ENCODE peak calls at places on chromosome 22, in seven cellular contexts. K, P, W, Q, C, U and D are unnamed samples.

GRCh38 chr22:27032121-27032761 is 374.9 kb downstream of the MIAT start:
- DNase-seq in K (peak; percentile 79), P (no peak), W (no peak), Q (no peak), C (no peak), U (no peak), D (no peak)

GRCh38 chr22:18000441-18001039 is 23.8 kb downstream of the MICAL3 start:
- DNase-seq in K (no peak), P (no peak), W (peak; percentile 9), Q (no peak), C (peak; percentile 68), U (peak; percentile 37), D (no peak)

GRCh38 chr22:46963672-46964545 is 201.5 kb downstream of the TBC1D22A start:
- DNase-seq in K (no peak), P (no peak), W (no peak), Q (no peak), C (no peak), U (no peak), D (no peak)

GRCh38 chr22:25077964-25078363 is 121.7 kb upstream of the CRYBB3 start:
- DNase-seq in K (no peak), P (no peak), W (no peak), Q (no peak), C (no peak), U (no peak), D (no peak)

GRCh38 chr22:45615364-45615763 is 56.3 kb upstream of the ATXN10 start:
- DNase-seq in K (no peak), P (peak; percentile 7), W (no peak), Q (no peak), C (no peak), U (no peak), D (no peak)

GRCh38 chr22:26713823-26714449 is 56.5 kb downstream of the MIAT start:
- DNase-seq in K (no peak), P (no peak), W (no peak), Q (peak; percentile 21), C (no peak), U (peak; percentile 21), D (no peak)

GRCh38 chr22:38756631-38757463 is 1.0 kb upstream of the SUN2 start:
- DNase-seq in K (no peak), P (peak; percentile 79), W (no peak), Q (no peak), C (no peak), U (no peak), D (no peak)

GRCh38 chr22:38505595-38506117 is 455 bp downstream of the DDX17 start:
- DNase-seq in K (peak; percentile 83), P (peak; percentile 91), W (peak; percentile 40), Q (peak; percentile 77), C (peak; percentile 82), U (peak; percentile 85), D (peak; percentile 85)

GRCh38 chr22:27377901-27378300 is 423.7 kb downstream of the MN1 start:
- DNase-seq in K (no peak), P (no peak), W (no peak), Q (peak; percentile 25), C (no peak), U (no peak), D (no peak)

GRCh38 chr22:32854351-32854804 is 52.9 kb downstream of the TIMP3 start:
- DNase-seq in K (no peak), P (no peak), W (no peak), Q (no peak), C (no peak), U (no peak), D (no peak)

GRCh38 chr22:22810018-22810427 is 77.6 kb upstream of the IGLL5 start:
- DNase-seq in K (no peak), P (peak; percentile 76), W (no peak), Q (no peak), C (no peak), U (peak; percentile 77), D (peak; percentile 38)

GRCh38 chr22:23547818-23548500 is 32.1 kb downstream of the IGLL1 start:
- DNase-seq in K (no peak), P (peak; percentile 15), W (no peak), Q (no peak), C (peak; percentile 9), U (no peak), D (no peak)

DNA sequence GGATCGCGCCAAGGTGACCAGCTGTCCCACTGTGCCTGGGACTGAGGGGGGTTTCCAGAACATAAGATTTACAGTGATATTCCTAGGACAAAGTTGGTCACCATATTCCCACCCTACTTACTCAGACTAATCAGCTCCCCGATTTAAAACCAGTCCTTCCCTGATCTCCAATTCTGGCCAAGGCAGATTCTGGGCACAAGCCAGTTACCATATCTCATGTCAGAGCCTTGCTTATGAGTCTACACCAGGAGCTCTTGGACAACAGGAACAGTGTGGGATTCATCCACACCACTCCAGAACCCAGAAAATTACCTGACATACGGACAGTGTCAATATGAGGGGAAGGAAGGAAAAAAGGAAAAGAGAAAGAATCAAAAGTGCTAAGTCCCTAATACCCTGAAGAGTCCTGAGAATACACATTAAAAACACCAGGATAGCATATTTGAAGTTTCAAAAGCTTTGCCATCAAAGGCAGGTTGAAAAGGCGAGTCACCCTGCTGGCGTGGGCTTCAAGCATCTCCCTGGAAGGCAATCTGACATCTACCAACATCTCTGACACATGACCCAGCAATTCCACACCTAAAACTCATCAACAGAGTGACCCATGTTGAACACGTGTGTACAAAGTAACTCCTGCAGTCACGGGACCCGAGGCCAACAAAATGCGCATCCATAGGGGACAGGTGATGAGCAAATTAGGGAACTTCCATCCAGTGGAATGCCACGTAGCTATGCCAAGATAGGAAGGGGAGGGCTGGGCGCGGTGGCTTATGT is 8.0 kb upstream of the IL2RB start:
- DNase-seq in K (no peak), P (no peak), W (no peak), Q (no peak), C (no peak), U (no peak), D (no peak)
- H3K4me1 ChIP-seq in K (no peaks in the 10 kb centered on the region), P (no peaks in the 10 kb centered on the region), W (no peaks in the 10 kb centered on the region), Q (no peaks in the 10 kb centered on the region), C (no peaks in the 10 kb centered on the region), U (no peaks in the 10 kb centered on the region), D (no peaks in the 10 kb centered on the region)

GRCh38 chr22:37485006-37485713 is 1.0 kb downstream of the MFNG start:
- DNase-seq in K (no peak), P (peak; percentile 76), W (no peak), Q (no peak), C (no peak), U (no peak), D (no peak)
- H3K4me3 ChIP-seq in K (peak overlapping the region; percentile 8), P (peak overlapping the region; percentile 63), W (no peak overlapping the region), Q (peak overlapping the region; percentile 8), C (peak overlapping the region; percentile 44), U (no peak overlapping the region), D (peak overlapping the region; percentile 67)

DNA sequence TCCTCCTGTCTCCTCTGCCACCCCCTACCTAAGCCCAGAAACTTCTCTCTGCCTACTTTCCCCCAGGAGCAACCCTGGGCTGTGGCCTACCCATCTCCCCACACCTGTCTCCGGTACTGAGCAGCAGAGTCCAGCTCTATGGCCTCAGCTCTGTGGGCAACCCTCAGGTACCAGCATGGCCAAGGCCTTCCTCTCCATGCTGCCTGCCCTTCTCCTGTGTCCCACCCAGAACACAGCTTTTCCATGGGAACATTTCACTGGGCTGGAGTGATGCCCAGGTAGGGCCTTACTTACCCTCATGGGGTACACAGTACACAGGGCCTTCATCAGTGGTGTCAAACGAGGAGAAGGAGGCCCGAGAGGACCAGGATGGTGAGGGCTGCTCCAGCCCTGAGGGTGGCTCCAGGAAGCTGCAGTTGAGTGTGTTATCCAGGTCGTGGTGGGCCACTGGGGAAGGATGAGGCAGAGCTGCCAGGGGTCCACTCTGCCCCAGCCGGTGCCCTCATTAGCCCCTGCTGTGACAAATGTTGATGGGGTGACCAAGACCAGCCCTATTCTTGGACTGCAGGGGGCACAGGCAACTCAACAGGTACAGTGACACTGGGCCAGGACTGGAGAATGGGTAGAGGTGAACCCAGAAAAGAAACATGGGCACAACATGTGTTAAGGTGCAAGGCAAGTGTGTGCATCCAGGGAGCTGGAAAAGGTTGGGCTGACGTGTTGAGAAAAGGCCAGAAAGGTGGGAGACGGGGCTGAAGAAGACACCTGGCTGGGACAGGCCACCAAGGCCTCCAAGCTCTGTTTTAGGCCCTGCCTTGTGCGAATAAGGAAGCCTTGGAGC is 10.3 kb downstream of the SCARF2 start:
- DNase-seq in K (no peak), P (no peak), W (no peak), Q (no peak), C (no peak), U (no peak), D (no peak)
- H3K36me3 ChIP-seq in K (peaks cover 59% of the 10 kb centered on the region), P (peaks cover 4% of the 10 kb centered on the region), W (no peaks in the 10 kb centered on the region), Q (no peaks in the 10 kb centered on the region), C (peaks cover 8% of the 10 kb centered on the region), U (no peaks in the 10 kb centered on the region), D (peaks cover 14% of the 10 kb centered on the region)

DNA sequence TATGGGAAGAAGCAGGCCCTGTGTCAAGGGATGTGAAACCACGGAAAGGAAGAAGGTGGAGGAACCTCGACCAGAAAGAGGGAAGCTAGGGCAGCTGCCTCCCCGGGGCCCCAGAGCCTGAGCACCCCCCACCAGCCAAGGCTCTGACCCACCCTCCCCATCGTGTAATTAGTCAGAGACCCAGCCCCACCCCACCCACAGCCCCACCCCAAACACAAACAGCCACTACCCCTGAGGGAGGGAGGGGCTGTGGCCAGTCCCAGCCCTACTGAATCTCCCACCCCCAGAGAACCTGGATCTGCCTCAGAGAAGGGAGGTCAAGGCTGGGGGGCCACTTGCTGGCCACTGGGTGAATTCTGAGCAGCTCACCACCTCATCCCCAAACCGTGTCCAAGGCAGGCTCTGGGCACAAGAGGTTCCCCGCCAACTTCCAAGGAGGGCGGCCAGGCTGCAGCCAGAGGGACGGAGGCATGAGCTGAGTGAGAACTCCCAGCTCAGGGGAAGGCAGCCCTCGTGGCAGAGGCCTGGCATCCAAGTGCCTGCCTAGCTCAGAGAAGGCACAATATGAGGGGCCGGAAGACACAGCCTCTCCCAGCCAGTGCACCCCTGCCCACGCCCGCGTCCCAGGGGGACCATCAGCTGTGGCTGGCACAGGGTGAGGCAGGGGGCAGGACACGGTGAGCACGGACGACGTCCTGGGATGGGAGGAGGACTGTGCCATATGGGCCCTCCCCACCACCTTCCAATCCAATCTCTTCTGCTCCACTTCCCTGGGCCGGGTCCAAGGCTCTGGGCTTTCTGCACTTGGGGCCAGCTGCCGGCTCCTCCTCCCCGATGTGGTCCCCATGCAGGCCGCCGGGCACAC is 2.7 kb downstream of the PLXNB2 start:
- DNase-seq in K (no peak), P (peak; percentile 82), W (peak; percentile 66), Q (peak; percentile 70), C (no peak), U (peak; percentile 48), D (no peak)
- H3K4me1 ChIP-seq in K (peaks cover 69% of the 10 kb centered on the region), P (peaks cover 75% of the 10 kb centered on the region), W (peaks cover 42% of the 10 kb centered on the region), Q (peaks cover 85% of the 10 kb centered on the region), C (peaks cover 87% of the 10 kb centered on the region), U (peaks cover 73% of the 10 kb centered on the region), D (peaks cover 96% of the 10 kb centered on the region)

GRCh38 chr22:39906207-39906606 is 5.3 kb downstream of the GRAP2 start:
- DNase-seq in K (no peak), P (no peak), W (no peak), Q (no peak), C (no peak), U (no peak), D (no peak)
- H3K4me3 ChIP-seq in K (no peak overlapping the region), P (peak overlapping the region; percentile 31), W (no peak overlapping the region), Q (no peak overlapping the region), C (no peak overlapping the region), U (no peak overlapping the region), D (no peak overlapping the region)

GRCh38 chr22:44309137-44309536 is 3.6 kb downstream of the SHISAL1 start:
- DNase-seq in K (peak; percentile 72), P (no peak), W (peak; percentile 90), Q (no peak), C (peak; percentile 86), U (peak; percentile 55), D (no peak)
- H3K36me3 ChIP-seq in K (no peaks in the 10 kb centered on the region), P (no peaks in the 10 kb centered on the region), W (no peaks in the 10 kb centered on the region), Q (no peaks in the 10 kb centered on the region), C (no peaks in the 10 kb centered on the region), U (no peaks in the 10 kb centered on the region), D (no peaks in the 10 kb centered on the region)

GRCh38 chr22:40462195-40462988 is 92.0 kb downstream of the SGSM3 start:
- DNase-seq in K (no peak), P (no peak), W (no peak), Q (no peak), C (no peak), U (no peak), D (no peak)
- H3K4me1 ChIP-seq in K (no peaks in the 10 kb centered on the region), P (peaks cover 6% of the 10 kb centered on the region), W (no peaks in the 10 kb centered on the region), Q (peaks cover 17% of the 10 kb centered on the region), C (peaks cover 3% of the 10 kb centered on the region), U (no peaks in the 10 kb centered on the region), D (peaks cover 25% of the 10 kb centered on the region)